ENCODE peak calls at places on chromosomes 4 and X, in five cellular contexts. One of them, this sample, is unnamed.

GRCh38 chr4:25180524-25181131 is 20.4 kb upstream of the SEPSECS start:
- DNase-seq in tibial nerve: no peak
- DNase-seq in mammary epithelial cell: peak; percentile 32
- DNase-seq in AG04450: no peak
- DNase-seq in GM23248: peak; percentile 74
- DNase-seq in this sample: no peak

GRCh38 chr4:45102716-45103115 is 376.4 kb upstream of the GNPDA2 start:
- DNase-seq in mammary epithelial cell: peak; percentile 50
- DNase-seq in GM23248: no peak
- DNase-seq in tibial nerve: no peak
- DNase-seq in AG04450: no peak
- DNase-seq in this sample: no peak

GRCh38 chrX:130171446-130172126 is at the start of gene RAB33A:
- DNase-seq in GM23248: peak; percentile 48
- DNase-seq in AG04450: no peak
- DNase-seq in tibial nerve: no peak
- DNase-seq in mammary epithelial cell: no peak
- DNase-seq in this sample: no peak

GRCh38 chr4:187922274-187922673 is 73.3 kb upstream of the ZFP42 start:
- DNase-seq in mammary epithelial cell: no peak
- DNase-seq in GM23248: no peak
- DNase-seq in AG04450: peak; percentile 59
- DNase-seq in tibial nerve: no peak
- DNase-seq in this sample: no peak

GRCh38 chr4:97153042-97153441 is 990.2 kb downstream of the STPG2 start:
- DNase-seq in AG04450: no peak
- DNase-seq in mammary epithelial cell: peak; percentile 7
- DNase-seq in GM23248: no peak
- DNase-seq in tibial nerve: no peak
- DNase-seq in this sample: no peak

GRCh38 chrX:112818114-112819012 is 22.3 kb downstream of the AMOT start:
- DNase-seq in mammary epithelial cell: peak; percentile 1
- DNase-seq in AG04450: no peak
- DNase-seq in tibial nerve: no peak
- DNase-seq in GM23248: no peak
- DNase-seq in this sample: no peak

GRCh38 chr4:76984127-76984526 is 34.6 kb downstream of the SEPTIN11 start:
- DNase-seq in mammary epithelial cell: peak; percentile 24
- DNase-seq in AG04450: no peak
- DNase-seq in GM23248: peak; percentile 74
- DNase-seq in tibial nerve: no peak
- DNase-seq in this sample: no peak

GRCh38 chrX:129617420-129617819 is 37.3 kb downstream of the APLN start:
- DNase-seq in AG04450: no peak
- DNase-seq in tibial nerve: no peak
- DNase-seq in mammary epithelial cell: no peak
- DNase-seq in GM23248: no peak
- DNase-seq in this sample: no peak

GRCh38 chr4:38150766-38151165 is 190.6 kb downstream of the PTTG2 start:
- DNase-seq in tibial nerve: no peak
- DNase-seq in mammary epithelial cell: no peak
- DNase-seq in GM23248: peak; percentile 94
- DNase-seq in AG04450: no peak
- DNase-seq in this sample: no peak

GRCh38 chr4:101102114-101102752 is 245.1 kb downstream of the PPP3CA start:
- DNase-seq in AG04450: peak; percentile 66
- DNase-seq in tibial nerve: peak; percentile 63
- DNase-seq in mammary epithelial cell: peak; percentile 19
- DNase-seq in GM23248: peak; percentile 68
- DNase-seq in this sample: no peak

GRCh38 chrX:118824173-118824782 is 654 bp downstream of the ZCCHC12 start:
- DNase-seq in tibial nerve: no peak
- DNase-seq in mammary epithelial cell: no peak
- DNase-seq in AG04450: no peak
- DNase-seq in GM23248: no peak
- DNase-seq in this sample: no peak

GRCh38 chr4:24949970-24950369 is 37.1 kb upstream of the CCDC149 start:
- DNase-seq in tibial nerve: no peak
- DNase-seq in GM23248: no peak
- DNase-seq in AG04450: no peak
- DNase-seq in mammary epithelial cell: no peak
- DNase-seq in this sample: no peak

GRCh38 chr4:159682996-159683395 is 580.1 kb downstream of the RAPGEF2 start:
- DNase-seq in AG04450: no peak
- DNase-seq in tibial nerve: no peak
- DNase-seq in mammary epithelial cell: no peak
- DNase-seq in GM23248: no peak
- DNase-seq in this sample: no peak
- H3K9me3 ChIP-seq in AG04450: no peaks in the 10 kb centered on the region
- H3K9me3 ChIP-seq in tibial nerve: no peaks in the 10 kb centered on the region
- H3K9me3 ChIP-seq in mammary epithelial cell: no peaks in the 10 kb centered on the region
- H3K9me3 ChIP-seq in GM23248: no peaks in the 10 kb centered on the region
- H3K9me3 ChIP-seq in this sample: no peaks in the 10 kb centered on the region

GRCh38 chrX:13123247-13123856 is 78.9 kb upstream of the FAM9C start:
- DNase-seq in tibial nerve: no peak
- DNase-seq in mammary epithelial cell: no peak
- DNase-seq in GM23248: no peak
- DNase-seq in AG04450: no peak
- DNase-seq in this sample: no peak

GRCh38 chrX:13125188-13125587 is 80.8 kb upstream of the FAM9C start:
- DNase-seq in AG04450: no peak
- DNase-seq in mammary epithelial cell: no peak
- DNase-seq in tibial nerve: no peak
- DNase-seq in GM23248: no peak
- DNase-seq in this sample: peak; percentile 24

GRCh38 chrX:13121020-13121419 is 76.6 kb upstream of the FAM9C start:
- DNase-seq in AG04450: no peak
- DNase-seq in tibial nerve: no peak
- DNase-seq in mammary epithelial cell: no peak
- DNase-seq in GM23248: no peak
- DNase-seq in this sample: no peak

GRCh38 chrX:13126785-13127184 is 82.4 kb upstream of the FAM9C start:
- DNase-seq in GM23248: peak; percentile 58
- DNase-seq in tibial nerve: no peak
- DNase-seq in AG04450: no peak
- DNase-seq in mammary epithelial cell: no peak
- DNase-seq in this sample: peak; percentile 36

GRCh38 chrX:13123857-13124345 is 79.5 kb upstream of the FAM9C start:
- DNase-seq in AG04450: no peak
- DNase-seq in GM23248: peak; percentile 43
- DNase-seq in tibial nerve: no peak
- DNase-seq in mammary epithelial cell: no peak
- DNase-seq in this sample: no peak
- H3K9me3 ChIP-seq in AG04450: no peaks in the 10 kb centered on the region
- H3K9me3 ChIP-seq in GM23248: no peaks in the 10 kb centered on the region
- H3K9me3 ChIP-seq in tibial nerve: no peaks in the 10 kb centered on the region
- H3K9me3 ChIP-seq in mammary epithelial cell: no peaks in the 10 kb centered on the region
- H3K9me3 ChIP-seq in this sample: no peaks in the 10 kb centered on the region

GRCh38 chr4:19523964-19524363 is 727.7 kb upstream of the SLIT2 start:
- DNase-seq in GM23248: no peak
- DNase-seq in mammary epithelial cell: no peak
- DNase-seq in tibial nerve: no peak
- DNase-seq in AG04450: no peak
- DNase-seq in this sample: no peak

DNA sequence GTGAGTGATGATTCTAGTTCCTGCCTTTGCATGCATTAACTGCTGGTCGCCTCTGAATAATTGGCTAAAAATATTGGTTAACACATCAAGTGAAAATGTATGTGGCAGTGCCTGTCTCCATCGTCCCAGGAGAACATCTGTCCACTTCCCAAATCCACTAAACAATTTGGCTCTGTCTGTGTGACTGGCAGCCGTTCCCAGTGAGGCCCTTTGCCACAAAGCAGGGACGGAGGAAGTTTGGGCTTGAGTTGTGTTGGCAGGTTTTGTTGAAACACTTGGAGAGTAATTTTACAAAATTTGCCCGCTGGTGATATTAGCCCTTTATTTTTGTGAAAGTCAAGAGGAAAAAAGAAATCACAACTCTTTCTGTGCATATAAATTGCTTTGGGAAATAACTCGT is 730.6 kb upstream of the SLIT2 start:
- DNase-seq in tibial nerve: no peak
- DNase-seq in AG04450: no peak
- DNase-seq in GM23248: no peak
- DNase-seq in mammary epithelial cell: no peak
- DNase-seq in this sample: no peak
- H3K9me3 ChIP-seq in tibial nerve: no peaks in the 10 kb centered on the region
- H3K9me3 ChIP-seq in AG04450: no peaks in the 10 kb centered on the region
- H3K9me3 ChIP-seq in GM23248: no peaks in the 10 kb centered on the region
- H3K9me3 ChIP-seq in mammary epithelial cell: no peaks in the 10 kb centered on the region
- H3K9me3 ChIP-seq in this sample: no peaks in the 10 kb centered on the region

GRCh38 chrX:3257471-3257870 is 89.0 kb downstream of the MXRA5 start:
- DNase-seq in AG04450: no peak
- DNase-seq in mammary epithelial cell: no peak
- DNase-seq in tibial nerve: no peak
- DNase-seq in GM23248: no peak
- DNase-seq in this sample: no peak

GRCh38 chrX:3250946-3251345 is 95.5 kb downstream of the MXRA5 start:
- DNase-seq in mammary epithelial cell: no peak
- DNase-seq in AG04450: no peak
- DNase-seq in tibial nerve: no peak
- DNase-seq in GM23248: peak; percentile 41
- DNase-seq in this sample: no peak

GRCh38 chrX:3252744-3253143 is 93.7 kb downstream of the MXRA5 start:
- DNase-seq in tibial nerve: no peak
- DNase-seq in GM23248: peak; percentile 59
- DNase-seq in mammary epithelial cell: no peak
- DNase-seq in AG04450: no peak
- DNase-seq in this sample: no peak

DNA sequence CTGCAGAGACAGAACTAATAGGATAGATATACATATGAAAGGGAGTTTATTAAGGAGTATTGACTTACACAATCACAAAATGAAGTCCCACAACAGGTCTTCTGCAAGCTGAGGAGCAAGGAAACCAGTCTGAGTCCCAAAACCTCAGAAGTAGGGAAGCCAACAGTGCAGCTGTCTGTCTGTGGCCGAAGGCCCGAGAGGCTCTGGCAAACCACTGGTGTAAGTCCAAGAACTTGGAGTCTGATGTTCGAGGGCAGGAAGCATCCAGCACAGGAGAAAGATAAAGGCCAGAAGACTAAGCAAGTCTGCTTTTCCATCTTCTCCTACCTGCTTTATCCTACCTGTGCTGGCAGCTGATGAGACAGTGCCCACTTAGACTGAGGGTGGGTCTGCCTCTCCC is 89.6 kb downstream of the MXRA5 start:
- DNase-seq in mammary epithelial cell: no peak
- DNase-seq in tibial nerve: no peak
- DNase-seq in GM23248: no peak
- DNase-seq in AG04450: no peak
- DNase-seq in this sample: no peak
- H3K9me3 ChIP-seq in mammary epithelial cell: peaks cover 2% of the 10 kb centered on the region
- H3K9me3 ChIP-seq in tibial nerve: no peaks in the 10 kb centered on the region
- H3K9me3 ChIP-seq in GM23248: no peaks in the 10 kb centered on the region
- H3K9me3 ChIP-seq in AG04450: no peaks in the 10 kb centered on the region
- H3K9me3 ChIP-seq in this sample: no peaks in the 10 kb centered on the region

GRCh38 chr4:3871881-3872833 is 106.0 kb downstream of the ADRA2C start:
- DNase-seq in GM23248: no peak
- DNase-seq in mammary epithelial cell: no peak
- DNase-seq in tibial nerve: no peak
- DNase-seq in AG04450: no peak
- DNase-seq in this sample: no peak

GRCh38 chr4:3871181-3871852 is 105.1 kb downstream of the ADRA2C start:
- DNase-seq in mammary epithelial cell: no peak
- DNase-seq in tibial nerve: no peak
- DNase-seq in GM23248: peak; percentile 42
- DNase-seq in AG04450: no peak
- DNase-seq in this sample: no peak

GRCh38 chr4:3873446-3874415 is 107.5 kb downstream of the ADRA2C start:
- DNase-seq in AG04450: no peak
- DNase-seq in GM23248: no peak
- DNase-seq in tibial nerve: no peak
- DNase-seq in mammary epithelial cell: no peak
- DNase-seq in this sample: no peak

GRCh38 chr4:3874525-3875110 is 108.4 kb downstream of the ADRA2C start:
- DNase-seq in GM23248: no peak
- DNase-seq in tibial nerve: no peak
- DNase-seq in AG04450: no peak
- DNase-seq in mammary epithelial cell: no peak
- DNase-seq in this sample: no peak

GRCh38 chr4:3872834-3873313 is 106.7 kb downstream of the ADRA2C start:
- DNase-seq in tibial nerve: no peak
- DNase-seq in mammary epithelial cell: no peak
- DNase-seq in AG04450: no peak
- DNase-seq in GM23248: no peak
- DNase-seq in this sample: no peak
- H3K9me3 ChIP-seq in tibial nerve: no peaks in the 10 kb centered on the region
- H3K9me3 ChIP-seq in mammary epithelial cell: peaks cover 2% of the 10 kb centered on the region
- H3K9me3 ChIP-seq in AG04450: peaks cover 3% of the 10 kb centered on the region
- H3K9me3 ChIP-seq in GM23248: no peaks in the 10 kb centered on the region
- H3K9me3 ChIP-seq in this sample: no peaks in the 10 kb centered on the region

GRCh38 chr4:132417220-132417619 is 731.9 kb upstream of the PCDH10 start:
- DNase-seq in tibial nerve: no peak
- DNase-seq in AG04450: no peak
- DNase-seq in GM23248: no peak
- DNase-seq in mammary epithelial cell: no peak
- DNase-seq in this sample: no peak
- H3K9me3 ChIP-seq in tibial nerve: no peaks in the 10 kb centered on the region
- H3K9me3 ChIP-seq in AG04450: no peaks in the 10 kb centered on the region
- H3K9me3 ChIP-seq in GM23248: no peaks in the 10 kb centered on the region
- H3K9me3 ChIP-seq in mammary epithelial cell: no peaks in the 10 kb centered on the region
- H3K9me3 ChIP-seq in this sample: no peaks in the 10 kb centered on the region

DNA sequence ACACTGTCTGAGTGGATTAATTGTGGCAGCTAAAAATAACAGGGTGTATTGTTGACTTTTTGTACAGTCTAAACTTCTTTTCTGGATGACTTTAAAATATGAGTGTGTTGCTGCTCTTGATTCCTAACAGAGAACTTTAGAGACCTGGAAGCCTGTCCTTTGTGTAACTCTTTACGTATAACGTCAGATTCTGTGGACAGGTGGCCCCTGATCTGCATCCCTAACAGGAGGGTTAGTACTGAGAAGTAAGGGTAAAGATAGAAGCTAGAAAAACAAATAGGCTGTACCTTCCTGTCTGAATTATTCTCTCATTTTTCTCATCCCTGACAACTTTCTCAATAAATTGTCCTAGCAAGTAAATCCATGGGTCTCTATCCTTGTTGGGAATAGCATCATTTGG is 105.7 kb upstream of the LIMCH1 start:
- DNase-seq in GM23248: no peak
- DNase-seq in AG04450: no peak
- DNase-seq in mammary epithelial cell: no peak
- DNase-seq in tibial nerve: no peak
- DNase-seq in this sample: no peak
- H3K9me3 ChIP-seq in GM23248: no peaks in the 10 kb centered on the region
- H3K9me3 ChIP-seq in AG04450: no peaks in the 10 kb centered on the region
- H3K9me3 ChIP-seq in mammary epithelial cell: no peaks in the 10 kb centered on the region
- H3K9me3 ChIP-seq in tibial nerve: no peaks in the 10 kb centered on the region
- H3K9me3 ChIP-seq in this sample: no peaks in the 10 kb centered on the region

DNA sequence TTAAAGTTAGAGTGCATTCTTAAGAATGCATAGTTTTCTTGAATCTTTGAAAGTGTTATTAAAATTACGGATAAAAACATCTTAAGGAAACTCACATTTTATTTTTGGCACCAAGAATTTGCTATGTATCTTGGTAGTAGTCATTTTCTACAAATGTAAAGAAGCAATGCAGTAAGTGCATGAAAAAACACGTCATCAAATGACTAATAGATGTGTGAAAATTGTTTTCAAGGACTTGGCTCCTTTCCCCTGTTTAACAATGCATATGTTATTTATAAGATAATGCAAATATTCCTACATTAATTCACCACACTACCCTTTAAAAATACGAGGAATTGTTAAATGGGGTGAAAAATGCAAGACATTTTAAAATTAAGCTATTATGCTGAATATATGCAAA is 461.2 kb upstream of the PCDH7 start:
- DNase-seq in mammary epithelial cell: no peak
- DNase-seq in AG04450: no peak
- DNase-seq in tibial nerve: no peak
- DNase-seq in GM23248: no peak
- DNase-seq in this sample: no peak
- H3K9me3 ChIP-seq in mammary epithelial cell: peaks cover 8% of the 10 kb centered on the region
- H3K9me3 ChIP-seq in AG04450: no peaks in the 10 kb centered on the region
- H3K9me3 ChIP-seq in tibial nerve: no peaks in the 10 kb centered on the region
- H3K9me3 ChIP-seq in GM23248: no peaks in the 10 kb centered on the region
- H3K9me3 ChIP-seq in this sample: no peaks in the 10 kb centered on the region